ENCODE peak calls at places on chromosomes 1 and 21, in eight cellular contexts. One of them, this sample, is unnamed.
A peak's percentile ranks its signal among the peaks of the same experiment; 100 is the strongest.

GRCh38 chr1:54475357-54476230 is 69.4 kb upstream of the SSBP3 start:
- DNase-seq in activated CD4-positive, alpha-beta memory T cell treated with anti-CD3 and anti-CD28 coated beads, Interleukin-2, amount 10 ng/mL, durations not matched to agents 7 days and 5 days: peak; percentile 57
- DNase-seq in HCEC 1CT: no peak
- DNase-seq in MV-4-11: no peak
- DNase-seq in stromal cell of bone marrow: no peak
- DNase-seq in Panc1: no peak
- DNase-seq in LHCN-M2: no peak
- DNase-seq in non-pigmented ciliary epithelial cell: no peak
- DNase-seq in this sample: peak; percentile 60

GRCh38 chr1:180948357-180948756 is 35.7 kb downstream of the KIAA1614 start:
- DNase-seq in activated CD4-positive, alpha-beta memory T cell treated with anti-CD3 and anti-CD28 coated beads, Interleukin-2, amount 10 ng/mL, durations not matched to agents 7 days and 5 days: no peak
- DNase-seq in HCEC 1CT: no peak
- DNase-seq in MV-4-11: no peak
- DNase-seq in stromal cell of bone marrow: no peak
- DNase-seq in Panc1: no peak
- DNase-seq in LHCN-M2: no peak
- DNase-seq in non-pigmented ciliary epithelial cell: no peak
- DNase-seq in this sample: no peak

GRCh38 chr1:157073944-157074685 is 25.5 kb downstream of the ETV3L start:
- DNase-seq in activated CD4-positive, alpha-beta memory T cell treated with anti-CD3 and anti-CD28 coated beads, Interleukin-2, amount 10 ng/mL, durations not matched to agents 7 days and 5 days: peak; percentile 40
- DNase-seq in HCEC 1CT: peak; percentile 56
- DNase-seq in MV-4-11: peak; percentile 36
- DNase-seq in stromal cell of bone marrow: peak; percentile 45
- DNase-seq in Panc1: no peak
- DNase-seq in LHCN-M2: peak; percentile 80
- DNase-seq in non-pigmented ciliary epithelial cell: no peak
- DNase-seq in this sample: peak; percentile 81

GRCh38 chr1:184150776-184151531 is 99.4 kb downstream of the TSEN15 start:
- DNase-seq in activated CD4-positive, alpha-beta memory T cell treated with anti-CD3 and anti-CD28 coated beads, Interleukin-2, amount 10 ng/mL, durations not matched to agents 7 days and 5 days: no peak
- DNase-seq in HCEC 1CT: peak; percentile 55
- DNase-seq in MV-4-11: no peak
- DNase-seq in stromal cell of bone marrow: peak; percentile 76
- DNase-seq in Panc1: no peak
- DNase-seq in LHCN-M2: no peak
- DNase-seq in non-pigmented ciliary epithelial cell: no peak
- DNase-seq in this sample: no peak

GRCh38 chr21:43991447-43991991 is 20.6 kb upstream of the TRAPPC10 start:
- DNase-seq in activated CD4-positive, alpha-beta memory T cell treated with anti-CD3 and anti-CD28 coated beads, Interleukin-2, amount 10 ng/mL, durations not matched to agents 7 days and 5 days: no peak
- DNase-seq in HCEC 1CT: no peak
- DNase-seq in MV-4-11: no peak
- DNase-seq in stromal cell of bone marrow: no peak
- DNase-seq in Panc1: no peak
- DNase-seq in LHCN-M2: no peak
- DNase-seq in non-pigmented ciliary epithelial cell: no peak
- DNase-seq in this sample: no peak

GRCh38 chr1:180627411-180627810 is 4.4 kb upstream of the XPR1 start:
- DNase-seq in activated CD4-positive, alpha-beta memory T cell treated with anti-CD3 and anti-CD28 coated beads, Interleukin-2, amount 10 ng/mL, durations not matched to agents 7 days and 5 days: no peak
- DNase-seq in HCEC 1CT: peak; percentile 39
- DNase-seq in MV-4-11: no peak
- DNase-seq in stromal cell of bone marrow: no peak
- DNase-seq in Panc1: no peak
- DNase-seq in LHCN-M2: peak; percentile 19
- DNase-seq in non-pigmented ciliary epithelial cell: no peak
- DNase-seq in this sample: no peak

GRCh38 chr1:6287029-6287428 is 26.1 kb upstream of the GPR153 start:
- DNase-seq in activated CD4-positive, alpha-beta memory T cell treated with anti-CD3 and anti-CD28 coated beads, Interleukin-2, amount 10 ng/mL, durations not matched to agents 7 days and 5 days: no peak
- DNase-seq in HCEC 1CT: no peak
- DNase-seq in MV-4-11: no peak
- DNase-seq in stromal cell of bone marrow: no peak
- DNase-seq in Panc1: no peak
- DNase-seq in LHCN-M2: no peak
- DNase-seq in non-pigmented ciliary epithelial cell: no peak
- DNase-seq in this sample: no peak

GRCh38 chr1:206411321-206411720 is 59.0 kb upstream of the IKBKE start:
- DNase-seq in activated CD4-positive, alpha-beta memory T cell treated with anti-CD3 and anti-CD28 coated beads, Interleukin-2, amount 10 ng/mL, durations not matched to agents 7 days and 5 days: no peak
- DNase-seq in HCEC 1CT: no peak
- DNase-seq in MV-4-11: no peak
- DNase-seq in stromal cell of bone marrow: no peak
- DNase-seq in Panc1: no peak
- DNase-seq in LHCN-M2: no peak
- DNase-seq in non-pigmented ciliary epithelial cell: no peak
- DNase-seq in this sample: no peak

GRCh38 chr1:153963850-153964331 is 554 bp upstream of the SLC39A1 start:
- DNase-seq in activated CD4-positive, alpha-beta memory T cell treated with anti-CD3 and anti-CD28 coated beads, Interleukin-2, amount 10 ng/mL, durations not matched to agents 7 days and 5 days: no peak
- DNase-seq in HCEC 1CT: no peak
- DNase-seq in MV-4-11: no peak
- DNase-seq in stromal cell of bone marrow: no peak
- DNase-seq in Panc1: no peak
- DNase-seq in LHCN-M2: no peak
- DNase-seq in non-pigmented ciliary epithelial cell: no peak
- DNase-seq in this sample: no peak

GRCh38 chr1:67355745-67356424 is 48.2 kb downstream of the IL12RB2 start:
- DNase-seq in activated CD4-positive, alpha-beta memory T cell treated with anti-CD3 and anti-CD28 coated beads, Interleukin-2, amount 10 ng/mL, durations not matched to agents 7 days and 5 days: no peak
- DNase-seq in HCEC 1CT: peak; percentile 18
- DNase-seq in MV-4-11: no peak
- DNase-seq in stromal cell of bone marrow: peak; percentile 77
- DNase-seq in Panc1: no peak
- DNase-seq in LHCN-M2: peak; percentile 71
- DNase-seq in non-pigmented ciliary epithelial cell: peak; percentile 28
- DNase-seq in this sample: no peak

GRCh38 chr1:91884459-91885290 is 1.3 kb downstream of the TGFBR3 start:
- DNase-seq in activated CD4-positive, alpha-beta memory T cell treated with anti-CD3 and anti-CD28 coated beads, Interleukin-2, amount 10 ng/mL, durations not matched to agents 7 days and 5 days: peak; percentile 52
- DNase-seq in HCEC 1CT: no peak
- DNase-seq in MV-4-11: no peak
- DNase-seq in stromal cell of bone marrow: no peak
- DNase-seq in Panc1: no peak
- DNase-seq in LHCN-M2: no peak
- DNase-seq in non-pigmented ciliary epithelial cell: no peak
- DNase-seq in this sample: no peak

GRCh38 chr1:229621663-229622062 is 4.3 kb downstream of the TAF5L start:
- DNase-seq in activated CD4-positive, alpha-beta memory T cell treated with anti-CD3 and anti-CD28 coated beads, Interleukin-2, amount 10 ng/mL, durations not matched to agents 7 days and 5 days: no peak
- DNase-seq in HCEC 1CT: peak; percentile 12
- DNase-seq in MV-4-11: no peak
- DNase-seq in stromal cell of bone marrow: no peak
- DNase-seq in Panc1: no peak
- DNase-seq in LHCN-M2: no peak
- DNase-seq in non-pigmented ciliary epithelial cell: no peak
- DNase-seq in this sample: no peak

GRCh38 chr1:7265771-7266371 is 480.6 kb downstream of the CAMTA1 start:
- DNase-seq in activated CD4-positive, alpha-beta memory T cell treated with anti-CD3 and anti-CD28 coated beads, Interleukin-2, amount 10 ng/mL, durations not matched to agents 7 days and 5 days: no peak
- DNase-seq in HCEC 1CT: peak; percentile 91
- DNase-seq in MV-4-11: no peak
- DNase-seq in stromal cell of bone marrow: peak; percentile 81
- DNase-seq in Panc1: peak; percentile 92
- DNase-seq in LHCN-M2: peak; percentile 84
- DNase-seq in non-pigmented ciliary epithelial cell: peak; percentile 59
- DNase-seq in this sample: peak; percentile 92

GRCh38 chr1:28437924-28438699 is 67.7 kb upstream of the RCC1 start:
- DNase-seq in activated CD4-positive, alpha-beta memory T cell treated with anti-CD3 and anti-CD28 coated beads, Interleukin-2, amount 10 ng/mL, durations not matched to agents 7 days and 5 days: no peak
- DNase-seq in HCEC 1CT: peak; percentile 96
- DNase-seq in MV-4-11: peak; percentile 86
- DNase-seq in stromal cell of bone marrow: peak; percentile 97
- DNase-seq in Panc1: peak; percentile 98
- DNase-seq in LHCN-M2: peak; percentile 98
- DNase-seq in non-pigmented ciliary epithelial cell: peak; percentile 89
- DNase-seq in this sample: peak; percentile 54

GRCh38 chr1:68495968-68496679 is 758 bp downstream of the DEPDC1 start:
- DNase-seq in activated CD4-positive, alpha-beta memory T cell treated with anti-CD3 and anti-CD28 coated beads, Interleukin-2, amount 10 ng/mL, durations not matched to agents 7 days and 5 days: peak; percentile 17
- DNase-seq in HCEC 1CT: no peak
- DNase-seq in MV-4-11: peak; percentile 23
- DNase-seq in stromal cell of bone marrow: no peak
- DNase-seq in Panc1: peak; percentile 10
- DNase-seq in LHCN-M2: peak; percentile 9
- DNase-seq in non-pigmented ciliary epithelial cell: no peak
- DNase-seq in this sample: no peak

GRCh38 chr1:230084408-230085177 is 17.6 kb downstream of the GALNT2 start:
- DNase-seq in activated CD4-positive, alpha-beta memory T cell treated with anti-CD3 and anti-CD28 coated beads, Interleukin-2, amount 10 ng/mL, durations not matched to agents 7 days and 5 days: peak; percentile 57
- DNase-seq in HCEC 1CT: peak; percentile 97
- DNase-seq in MV-4-11: peak; percentile 79
- DNase-seq in stromal cell of bone marrow: peak; percentile 97
- DNase-seq in Panc1: peak; percentile 93
- DNase-seq in LHCN-M2: peak; percentile 99
- DNase-seq in non-pigmented ciliary epithelial cell: peak; percentile 99
- DNase-seq in this sample: peak; percentile 45

GRCh38 chr1:19892628-19893168 is 10.5 kb downstream of the OTUD3 start:
- DNase-seq in activated CD4-positive, alpha-beta memory T cell treated with anti-CD3 and anti-CD28 coated beads, Interleukin-2, amount 10 ng/mL, durations not matched to agents 7 days and 5 days: no peak
- DNase-seq in HCEC 1CT: peak; percentile 38
- DNase-seq in MV-4-11: peak; percentile 87
- DNase-seq in stromal cell of bone marrow: no peak
- DNase-seq in Panc1: no peak
- DNase-seq in LHCN-M2: peak; percentile 34
- DNase-seq in non-pigmented ciliary epithelial cell: no peak
- DNase-seq in this sample: no peak

GRCh38 chr21:33265664-33266049 is 510 bp upstream of the IL10RB start:
- DNase-seq in activated CD4-positive, alpha-beta memory T cell treated with anti-CD3 and anti-CD28 coated beads, Interleukin-2, amount 10 ng/mL, durations not matched to agents 7 days and 5 days: no peak
- DNase-seq in HCEC 1CT: no peak
- DNase-seq in MV-4-11: peak; percentile 99
- DNase-seq in stromal cell of bone marrow: no peak
- DNase-seq in Panc1: no peak
- DNase-seq in LHCN-M2: no peak
- DNase-seq in non-pigmented ciliary epithelial cell: no peak
- DNase-seq in this sample: no peak

GRCh38 chr21:25179116-25179515 is 428.2 kb downstream of the MRPL39 start:
- DNase-seq in activated CD4-positive, alpha-beta memory T cell treated with anti-CD3 and anti-CD28 coated beads, Interleukin-2, amount 10 ng/mL, durations not matched to agents 7 days and 5 days: no peak
- DNase-seq in HCEC 1CT: peak; percentile 16
- DNase-seq in MV-4-11: peak; percentile 89
- DNase-seq in stromal cell of bone marrow: peak; percentile 6
- DNase-seq in Panc1: no peak
- DNase-seq in LHCN-M2: no peak
- DNase-seq in non-pigmented ciliary epithelial cell: no peak
- DNase-seq in this sample: no peak

GRCh38 chr1:216064643-216065042 is 358.6 kb downstream of the USH2A start:
- DNase-seq in activated CD4-positive, alpha-beta memory T cell treated with anti-CD3 and anti-CD28 coated beads, Interleukin-2, amount 10 ng/mL, durations not matched to agents 7 days and 5 days: no peak
- DNase-seq in HCEC 1CT: peak; percentile 46
- DNase-seq in MV-4-11: no peak
- DNase-seq in stromal cell of bone marrow: no peak
- DNase-seq in Panc1: no peak
- DNase-seq in LHCN-M2: no peak
- DNase-seq in non-pigmented ciliary epithelial cell: no peak
- DNase-seq in this sample: no peak

GRCh38 chr1:181251001-181251712 is 162.7 kb downstream of the IER5 start:
- DNase-seq in activated CD4-positive, alpha-beta memory T cell treated with anti-CD3 and anti-CD28 coated beads, Interleukin-2, amount 10 ng/mL, durations not matched to agents 7 days and 5 days: no peak
- DNase-seq in HCEC 1CT: peak; percentile 68
- DNase-seq in MV-4-11: no peak
- DNase-seq in stromal cell of bone marrow: peak; percentile 11
- DNase-seq in Panc1: no peak
- DNase-seq in LHCN-M2: peak; percentile 39
- DNase-seq in non-pigmented ciliary epithelial cell: peak; percentile 20
- DNase-seq in this sample: no peak

This sample was measured in Peyer's patch.